ENCODE peak calls at places on chromosomes 2 and 18, in six cellular contexts. O is lung, B is neural progenitor cell, W is sigmoid colon, J is H7, M is tibial artery. G is an unnamed sample.

GRCh38 chr2:112915300-112916144 is 4.6 kb downstream of the IL37 start:
- DNase-seq in M (no peak), O (no peak), B (no peak), W (no peak), J (peak; percentile 7), G (no peak)

GRCh38 chr2:159615187-159615935 is 987 bp downstream of the BAZ2B start:
- DNase-seq in W (peak; percentile 97), J (peak; percentile 81), M (peak; percentile 94), B (peak; percentile 90), O (peak; percentile 90), G (peak; percentile 80)

GRCh38 chr2:164495491-164496223 is 125.6 kb downstream of the GRB14 start:
- DNase-seq in O (no peak), M (no peak), W (no peak), B (peak; percentile 77), J (peak; percentile 12), G (peak; percentile 38)

GRCh38 chr2:226649871-226650660 is 149.6 kb downstream of the IRS1 start:
- DNase-seq in B (peak; percentile 55), W (peak; percentile 88), M (peak; percentile 84), J (peak; percentile 65), O (peak; percentile 85), G (no peak)

GRCh38 chr18:49704334-49704733 is 109.0 kb downstream of the ACAA2 start:
- DNase-seq in J (no peak), W (no peak), O (peak; percentile 65), M (no peak), B (no peak), G (no peak)

GRCh38 chr2:42841344-42841743 is 49.0 kb upstream of the HAAO start:
- DNase-seq in M (peak; percentile 56), O (no peak), B (no peak), J (no peak), W (no peak), G (no peak)

GRCh38 chr2:185919155-185919554 is 180.6 kb downstream of the FSIP2 start:
- DNase-seq in O (no peak), W (no peak), B (no peak), J (no peak), M (no peak), G (no peak)

GRCh38 chr2:213238753-213239591 is 45.3 kb upstream of the SPAG16 start:
- DNase-seq in B (no peak), W (no peak), M (no peak), J (no peak), O (peak; percentile 38), G (no peak)

GRCh38 chr2:239261796-239262475 is 138.9 kb downstream of the HDAC4 start:
- DNase-seq in M (no peak), O (no peak), W (peak; percentile 55), B (no peak), J (no peak), G (no peak)

GRCh38 chr2:29174937-29175336 is 59.7 kb downstream of the CLIP4 start:
- DNase-seq in M (no peak), O (no peak), W (no peak), B (peak; percentile 10), J (no peak), G (no peak)

GRCh38 chr2:210730672-210731071 is 174.3 kb downstream of the CPS1 start:
- DNase-seq in W (no peak), O (no peak), B (no peak), M (no peak), J (no peak), G (no peak)

GRCh38 chr2:143128681-143129580 is at the start of gene ARHGAP15:
- DNase-seq in M (no peak), J (no peak), O (no peak), W (no peak), B (no peak), G (no peak)

GRCh38 chr2:195548198-195548940 is 108.7 kb upstream of the SLC39A10 start:
- DNase-seq in W (no peak), B (no peak), J (no peak), O (no peak), M (no peak), G (no peak)

GRCh38 chr2:95389256-95390119 is 13.0 kb upstream of the FAHD2A start:
- DNase-seq in M (peak; percentile 79), J (peak; percentile 95), B (peak; percentile 81), W (peak; percentile 81), O (peak; percentile 44), G (peak; percentile 63)

GRCh38 chr18:76421291-76422078 is 73.6 kb downstream of the ZNF516 start:
- DNase-seq in M (no peak), W (no peak), J (no peak), O (peak; percentile 69), B (no peak), G (no peak)

GRCh38 chr2:236546561-236546961 is 23.1 kb upstream of the ACKR3 start:
- DNase-seq in W (no peak), O (no peak), B (no peak), M (no peak), J (no peak), G (no peak)

GRCh38 chr2:28009732-28010131 is 119.2 kb downstream of the BABAM2 start:
- DNase-seq in O (no peak), M (no peak), J (no peak), B (no peak), W (no peak), G (no peak)

GRCh38 chr2:226699321-226699720 is 100.3 kb downstream of the IRS1 start:
- DNase-seq in B (no peak), O (peak; percentile 31), W (peak; percentile 90), J (no peak), M (peak; percentile 68), G (no peak)

GRCh38 chr2:191501390-191502168 is 176.4 kb upstream of the NABP1 start:
- DNase-seq in O (no peak), W (no peak), B (no peak), M (no peak), J (no peak), G (no peak)

GRCh38 chr18:13658444-13659204 is 67.7 kb downstream of the FAM210A start:
- DNase-seq in M (no peak), B (no peak), J (no peak), W (no peak), O (no peak), G (no peak)

GRCh38 chr18:23102498-23103260 is 32.6 kb upstream of the CABLES1 start:
- DNase-seq in B (no peak), W (no peak), O (no peak), J (no peak), M (no peak), G (no peak)

GRCh38 chr2:78486565-78486964 is 538.9 kb upstream of the REG3G start:
- DNase-seq in B (no peak), W (no peak), O (no peak), M (no peak), J (no peak), G (no peak)

GRCh38 chr18:27839141-27839540 is 337.8 kb downstream of the CDH2 start:
- DNase-seq in O (no peak), J (no peak), B (no peak), M (no peak), W (no peak), G (no peak)

DNA sequence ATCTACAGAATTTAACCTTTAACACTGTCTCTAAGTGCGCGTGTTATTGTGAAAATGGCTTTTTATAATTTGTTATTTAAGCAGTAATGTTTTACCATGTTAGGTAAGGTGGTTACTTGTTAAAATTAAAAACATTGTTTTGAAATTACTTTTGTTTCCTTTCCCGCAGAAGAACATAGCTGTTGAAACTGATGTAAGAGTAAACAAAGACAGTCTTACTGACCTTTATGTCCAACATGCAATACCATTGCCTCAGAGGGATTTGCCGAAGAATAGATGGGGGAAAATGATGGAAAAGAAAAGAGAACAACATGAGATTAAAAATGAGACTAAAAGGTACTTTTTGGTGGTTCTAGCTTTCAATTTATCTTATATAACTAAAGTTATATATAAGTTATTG is 2.1 kb downstream of the C2orf49 start:
- DNase-seq in B (no peak), M (no peak), J (no peak), W (no peak), O (no peak), G (no peak)
- H3K4me3 ChIP-seq in B (no peak overlapping the region), M (no peak overlapping the region), J (no peak overlapping the region), W (no peak overlapping the region), O (no peak overlapping the region), G (no peak overlapping the region)

DNA sequence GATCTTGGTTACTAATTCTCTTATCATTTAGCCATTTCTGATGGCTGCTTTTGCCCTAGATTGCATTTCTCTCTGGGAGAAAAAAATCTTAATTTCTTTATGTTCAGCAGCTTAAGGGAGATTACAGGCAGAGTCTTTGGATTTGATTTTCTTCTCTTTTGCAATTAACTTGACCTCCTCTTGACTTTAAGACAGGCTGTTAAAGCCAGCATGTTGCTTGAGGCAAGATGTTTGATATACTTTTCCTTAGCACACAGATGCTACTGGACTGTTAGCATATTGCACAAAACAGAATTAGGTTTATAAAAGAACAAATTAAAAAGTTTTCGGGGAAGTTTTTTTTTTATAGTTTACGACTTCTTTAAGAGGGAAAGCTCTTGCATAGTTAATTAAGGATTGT is 50.0 kb downstream of the XRCC5 start:
- DNase-seq in B (no peak), M (no peak), J (no peak), O (no peak), W (no peak), G (no peak)
- H3K36me3 ChIP-seq in B (peaks cover 51% of the 10 kb centered on the region), M (peaks cover 65% of the 10 kb centered on the region), J (peaks cover 46% of the 10 kb centered on the region), O (peaks cover 49% of the 10 kb centered on the region), W (peaks cover 26% of the 10 kb centered on the region), G (peaks cover 85% of the 10 kb centered on the region)

DNA sequence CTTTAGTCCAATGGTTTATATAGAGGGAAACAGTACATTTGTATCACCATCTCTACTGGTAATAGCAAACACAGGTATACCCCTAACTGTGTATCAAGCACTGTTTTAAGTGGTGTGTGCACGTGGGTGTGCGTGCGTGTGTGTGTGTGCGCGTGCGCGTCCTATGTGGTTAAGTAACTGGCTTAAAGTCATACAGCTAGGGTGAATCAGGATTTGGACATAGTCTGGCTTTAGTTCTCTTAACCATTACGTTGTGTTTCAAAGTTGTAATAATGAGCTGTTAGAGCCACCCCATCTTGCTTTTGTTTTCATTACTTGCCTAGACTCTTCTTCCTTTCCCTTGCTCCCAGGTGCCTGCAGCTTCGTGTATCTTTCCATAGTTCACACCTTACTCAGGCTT is 2.1 kb downstream of the HADHB start:
- DNase-seq in J (no peak), B (no peak), O (no peak), M (no peak), W (no peak), G (no peak)
- H3K4me3 ChIP-seq in J (no peak overlapping the region), B (no peak overlapping the region), O (no peak overlapping the region), M (no peak overlapping the region), W (no peak overlapping the region), G (no peak overlapping the region)

GRCh38 chr2:127254386-127254981 is 34.4 kb upstream of the CYP27C1 start:
- DNase-seq in M (no peak), O (no peak), B (no peak), W (no peak), J (no peak), G (no peak)

GRCh38 chr2:127255146-127255545 is 35.0 kb upstream of the CYP27C1 start:
- DNase-seq in W (no peak), O (no peak), B (no peak), M (no peak), J (no peak), G (no peak)

GRCh38 chr2:127255721-127256120 is 35.6 kb upstream of the CYP27C1 start:
- DNase-seq in W (no peak), O (no peak), B (no peak), J (no peak), M (no peak), G (no peak)

GRCh38 chr2:127256381-127256780 is 36.3 kb upstream of the CYP27C1 start:
- DNase-seq in O (no peak), B (no peak), W (no peak), M (no peak), J (no peak), G (no peak)

DNA sequence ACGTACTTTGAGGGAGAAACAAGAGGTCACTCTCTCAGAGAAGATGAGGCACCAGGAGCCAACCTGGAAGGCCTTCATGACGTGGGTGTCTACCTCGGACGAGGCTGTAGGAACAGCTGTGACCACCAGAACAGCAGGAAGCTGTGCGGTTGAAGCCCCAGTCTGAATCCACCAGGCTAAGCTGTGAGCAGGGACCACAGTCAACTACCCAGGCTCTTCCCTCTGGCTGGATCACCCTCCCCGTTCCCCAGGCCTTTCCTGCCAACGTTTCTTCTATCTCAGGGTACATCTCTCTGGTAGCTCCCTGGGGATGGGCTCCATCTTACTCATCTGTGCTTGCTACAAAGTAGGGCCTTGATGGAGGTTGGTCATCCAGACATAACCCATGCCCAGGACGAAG is 36.8 kb upstream of the CYP27C1 start:
- DNase-seq in M (no peak), W (no peak), J (no peak), B (no peak), O (no peak), G (no peak)
- H3K36me3 ChIP-seq in M (peaks cover 46% of the 10 kb centered on the region), W (peaks cover 40% of the 10 kb centered on the region), J (peaks cover 16% of the 10 kb centered on the region), B (peaks cover 4% of the 10 kb centered on the region), O (peaks cover 31% of the 10 kb centered on the region), G (peaks cover 43% of the 10 kb centered on the region)

G was measured in HAP-1.